ENCODE peak calls at places on chromosomes 16 and 17, in five cellular contexts. V is DND-41, I is cardiac muscle cell, K is dorsolateral prefrontal cortex, R is IMR-90. Q is an unnamed sample.
A peak's percentile ranks its signal among the peaks of the same experiment; 100 is the strongest.

GRCh38 chr17:45970659-45971058 is 28.4 kb upstream of the STH start:
- DNase-seq in V (no peak), I (no peak), K (no peak), R (no peak), Q (no peak)

GRCh38 chr17:3035256-3035967 is 28.0 kb downstream of the OR1D5 start:
- DNase-seq in V (no peak), I (no peak), K (no peak), R (no peak), Q (no peak)

GRCh38 chr17:81999587-81999974 is 22.2 kb downstream of the ASPSCR1 start:
- DNase-seq in V (no peak), I (no peak), K (no peak), R (no peak), Q (no peak)

GRCh38 chr17:47649972-47650524 is 329 bp downstream of the KPNB1 start:
- DNase-seq in V (no peak), I (no peak), K (no peak), R (no peak), Q (peak; percentile 58)

GRCh38 chr17:2723997-2724782 is 12.6 kb upstream of the CLUH start:
- DNase-seq in V (no peak), I (no peak), K (no peak), R (no peak), Q (no peak)

GRCh38 chr16:55508941-55509920 is at the start of gene LPCAT2:
- DNase-seq in V (no peak), I (peak; percentile 91), K (peak; percentile 72), R (peak; percentile 84), Q (no peak)

GRCh38 chr17:67496286-67496685 is 119.2 kb downstream of the PITPNC1 start:
- DNase-seq in V (no peak), I (no peak), K (no peak), R (peak; percentile 30), Q (no peak)

GRCh38 chr17:8629371-8630226 is 926 bp downstream of the MYH10 start:
- DNase-seq in V (peak; percentile 52), I (peak; percentile 53), K (peak; percentile 34), R (no peak), Q (no peak)

DNA sequence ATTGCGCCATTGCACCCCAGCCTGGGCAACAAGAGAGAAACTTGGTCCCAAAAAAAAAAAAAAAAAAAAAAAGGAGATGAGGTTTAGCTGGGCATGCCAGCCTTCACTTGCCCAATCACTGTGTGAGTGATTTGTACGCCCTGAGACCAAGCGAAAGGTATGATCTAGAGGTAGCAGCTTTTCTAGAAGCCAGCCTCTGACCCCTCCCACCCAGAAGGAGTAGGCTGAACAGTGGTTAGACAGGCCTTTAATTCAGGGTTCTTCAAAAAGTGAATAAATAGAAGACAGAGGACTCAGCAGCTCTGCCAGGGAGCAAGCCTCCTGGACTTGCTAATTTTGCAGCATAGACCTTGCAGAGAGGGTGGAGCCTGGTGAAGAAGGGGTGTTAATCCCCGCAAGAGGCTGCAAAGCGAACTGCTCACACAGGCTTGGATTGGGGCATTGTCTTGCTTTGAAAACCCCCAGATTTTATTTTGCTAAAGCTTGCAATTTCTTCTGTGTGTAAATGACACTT is 7.1 kb upstream of the CYTH1 start:
- DNase-seq in V (no peak), I (no peak), K (no peak), R (no peak), Q (no peak)
- H3K27ac ChIP-seq in V (no peak overlapping the region), I (peak overlapping the region; percentile 13), K (peak overlapping the region; percentile 57), R (peak overlapping the region; percentile 74), Q (peak overlapping the region; percentile 72)

GRCh38 chr17:17679748-17680147 is 1.5 kb upstream of the RAI1 start:
- DNase-seq in V (no peak), I (no peak), K (no peak), R (no peak), Q (no peak)

GRCh38 chr17:17681187-17681743 is at the start of gene RAI1:
- DNase-seq in V (peak; percentile 81), I (peak; percentile 90), K (peak; percentile 72), R (peak; percentile 79), Q (peak; percentile 82)

GRCh38 chr17:17681744-17682292 is 560 bp downstream of the RAI1 start:
- DNase-seq in V (peak; percentile 56), I (no peak), K (peak; percentile 51), R (no peak), Q (peak; percentile 33)

GRCh38 chr17:17679243-17679642 is 2.0 kb upstream of the RAI1 start:
- DNase-seq in V (no peak), I (no peak), K (no peak), R (no peak), Q (no peak)

DNA sequence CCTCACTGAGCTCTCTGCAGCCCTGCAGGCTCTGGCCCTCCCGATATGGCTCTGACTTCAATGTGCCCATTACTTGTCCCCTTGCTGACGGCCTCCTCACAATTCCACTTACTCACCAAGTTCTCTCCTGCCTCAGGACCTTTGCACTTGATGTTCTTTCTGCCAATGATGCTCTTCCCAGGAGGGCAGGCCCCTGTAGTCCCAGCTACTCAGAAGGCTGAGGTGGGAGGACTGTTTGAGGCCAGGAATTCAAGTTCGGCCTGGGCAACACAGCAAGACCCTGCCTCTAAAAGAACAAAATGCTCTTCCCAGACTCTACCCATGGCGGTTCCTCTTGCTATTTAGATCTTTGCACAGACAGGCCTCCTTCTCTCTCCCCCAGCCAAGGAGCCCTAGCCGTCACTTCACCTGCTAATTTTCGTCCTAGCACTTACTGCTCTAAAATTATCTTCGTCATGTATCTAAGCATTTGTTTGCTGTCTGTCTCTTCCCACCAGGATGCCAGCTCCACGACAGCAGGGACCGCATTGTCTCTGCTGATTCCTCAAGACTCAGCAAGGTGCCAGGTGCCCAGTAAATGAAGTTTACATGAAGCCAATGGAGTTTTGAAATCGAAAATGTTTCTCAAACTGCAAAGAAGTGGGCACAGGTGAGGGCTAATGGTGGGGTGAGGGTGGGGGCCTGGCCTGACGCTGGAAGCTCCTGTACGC is 626 bp upstream of the RAI1 start:
- DNase-seq in V (no peak), I (no peak), K (no peak), R (no peak), Q (no peak)
- H3K4me3 ChIP-seq in V (no peak overlapping the region), I (no peak overlapping the region), K (peak overlapping the region; percentile 82), R (peak overlapping the region; percentile 70), Q (no peak overlapping the region)

GRCh38 chr16:27406729-27407128 is 4.8 kb downstream of the IL21R start:
- DNase-seq in V (no peak), I (no peak), K (no peak), R (no peak), Q (no peak)
- H3K27ac ChIP-seq in V (peak overlapping the region; percentile 39), I (no peak overlapping the region), K (no peak overlapping the region), R (no peak overlapping the region), Q (peak overlapping the region; percentile 91)

GRCh38 chr16:85903576-85903975 is 4.6 kb downstream of the IRF8 start:
- DNase-seq in V (no peak), I (no peak), K (no peak), R (no peak), Q (no peak)

GRCh38 chr16:85900031-85900792 is 1.2 kb downstream of the IRF8 start:
- DNase-seq in V (no peak), I (no peak), K (no peak), R (no peak), Q (no peak)

GRCh38 chr16:85901110-85901509 is 2.1 kb downstream of the IRF8 start:
- DNase-seq in V (no peak), I (no peak), K (no peak), R (no peak), Q (no peak)

GRCh38 chr16:85902366-85903155 is 3.6 kb downstream of the IRF8 start:
- DNase-seq in V (peak; percentile 35), I (peak; percentile 22), K (no peak), R (no peak), Q (peak; percentile 35)

DNA sequence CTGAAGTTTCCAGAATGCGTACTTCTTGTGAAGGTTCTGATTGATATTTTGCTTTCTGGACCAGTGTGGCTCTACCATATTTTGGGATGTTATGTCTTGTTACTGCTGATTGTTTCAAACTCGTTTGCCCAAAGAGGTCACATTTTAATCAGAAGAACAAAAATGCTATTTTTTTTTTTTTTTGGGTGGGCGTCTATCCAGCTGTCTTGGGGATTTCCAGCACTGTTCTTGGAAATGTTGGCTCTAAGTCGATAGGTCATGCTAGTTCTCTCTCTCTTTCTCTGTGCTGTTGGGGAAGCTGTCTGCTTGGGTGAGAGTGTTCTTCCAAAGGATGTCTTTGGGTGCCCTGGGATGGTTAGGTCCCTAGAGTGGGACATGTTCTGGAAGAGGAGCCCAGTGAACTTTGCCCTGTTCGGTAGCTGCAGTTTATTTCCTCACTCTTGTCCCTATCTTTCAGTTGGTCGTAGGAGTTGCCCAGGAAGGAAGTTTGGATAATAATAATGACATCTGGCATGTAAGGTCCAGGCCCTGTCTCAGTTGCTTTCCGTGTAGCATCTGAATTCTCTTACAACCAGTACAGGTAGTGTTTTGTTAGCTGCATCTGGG is 2.9 kb downstream of the IRF8 start:
- DNase-seq in V (no peak), I (peak; percentile 36), K (no peak), R (no peak), Q (no peak)
- H3K4me3 ChIP-seq in V (no peak overlapping the region), I (no peak overlapping the region), K (no peak overlapping the region), R (no peak overlapping the region), Q (peak overlapping the region; percentile 53)

Q was measured in naive thymus-derived CD4-positive, alpha-beta T cell.